ENCODE peak calls at places on chromosome 13, in seven cellular contexts. Y is globus pallidus; T is activated CD4-positive, alpha-beta T cell treated with anti-CD3 and anti-CD28 coated beads for 36 hours; X is KG1; H is aorta; F is lower leg skin; E is nucleus accumbens. R is an unnamed sample.

GRCh38 chr13:80473695-80474094 is 132.8 kb upstream of the SPRY2 start:
- DNase-seq in Y (no peak), T (no peak), X (no peak), H (no peak), F (no peak), E (no peak), R (peak; percentile 57)

GRCh38 chr13:26185720-26186119 is 36.4 kb downstream of the RNF6 start:
- DNase-seq in Y (no peak), T (no peak), X (no peak), H (no peak), F (no peak), E (no peak), R (no peak)

GRCh38 chr13:100378533-100378932 is 210.1 kb downstream of the GGACT start:
- DNase-seq in Y (no peak), T (no peak), X (no peak), H (no peak), F (no peak), E (no peak), R (no peak)

GRCh38 chr13:30877335-30877734 is 28.7 kb upstream of the MEDAG start:
- DNase-seq in Y (no peak), T (no peak), X (no peak), H (no peak), F (no peak), E (no peak), R (no peak)

GRCh38 chr13:74571811-74572210 is 437.6 kb upstream of the KLF12 start:
- DNase-seq in Y (no peak), T (no peak), X (no peak), H (no peak), F (no peak), E (no peak), R (no peak)

GRCh38 chr13:21684576-21684975 is 13.7 kb downstream of the FGF9 start:
- DNase-seq in Y (no peak), T (no peak), X (no peak), H (no peak), F (no peak), E (no peak), R (no peak)

GRCh38 chr13:41428155-41428554 is 29.2 kb upstream of the RGCC start:
- DNase-seq in Y (peak; percentile 41), T (peak; percentile 65), X (no peak), H (no peak), F (no peak), E (no peak), R (no peak)

GRCh38 chr13:89695343-89696257 is 1651.9 kb upstream of the MIR17HG start:
- DNase-seq in Y (peak; percentile 56), T (peak; percentile 26), X (peak; percentile 40), H (no peak), F (no peak), E (no peak), R (peak; percentile 0)

GRCh38 chr13:113670541-113670940 is 3.5 kb downstream of the GRK1 start:
- DNase-seq in Y (no peak), T (peak; percentile 2), X (no peak), H (peak; percentile 23), F (peak; percentile 46), E (no peak), R (no peak)

GRCh38 chr13:109773276-109773675 is 13.1 kb downstream of the IRS2 start:
- DNase-seq in Y (no peak), T (peak; percentile 58), X (no peak), H (no peak), F (no peak), E (no peak), R (no peak)

GRCh38 chr13:76942363-76942762 is 5.9 kb upstream of the ACOD1 start:
- DNase-seq in Y (no peak), T (no peak), X (no peak), H (no peak), F (no peak), E (no peak), R (no peak)

GRCh38 chr13:108525867-108526266 is 103.5 kb upstream of the MYO16 start:
- DNase-seq in Y (no peak), T (no peak), X (no peak), H (no peak), F (no peak), E (no peak), R (no peak)

GRCh38 chr13:41188584-41188983 is 5.8 kb downstream of the KBTBD7 start:
- DNase-seq in Y (no peak), T (no peak), X (no peak), H (no peak), F (no peak), E (no peak), R (no peak)

GRCh38 chr13:80341098-80341701 is at the start of gene SPRY2:
- DNase-seq in Y (peak; percentile 96), T (peak; percentile 72), X (peak; percentile 80), H (peak; percentile 95), F (peak; percentile 98), E (peak; percentile 77), R (peak; percentile 92)

GRCh38 chr13:23639672-23640275 is 69.6 kb downstream of the TNFRSF19 start:
- DNase-seq in Y (peak; percentile 68), T (no peak), X (no peak), H (no peak), F (no peak), E (no peak), R (no peak)

GRCh38 chr13:113401452-113402415 is 37.8 kb upstream of the GRTP1 start:
- DNase-seq in Y (no peak), T (no peak), X (no peak), H (no peak), F (peak; percentile 81), E (no peak), R (no peak)